ENCODE peak calls at places on chromosomes 5 and 9, in six cellular contexts. I is skeletal muscle cell, B is lower lobe of right lung, M is AG04449, Q is ecto neural progenitor cell, A is HFF-Myc. V is an unnamed sample.

GRCh38 chr5:164475339-164475977 is 970.0 kb downstream of the MAT2B start:
- DNase-seq in Q (no peak), A (no peak), I (peak; percentile 7), M (no peak), B (no peak), V (no peak)

GRCh38 chr9:133880136-133880535 is 112.0 kb downstream of the VAV2 start:
- DNase-seq in M (no peak), I (no peak), B (no peak), A (no peak), Q (no peak), V (no peak)

GRCh38 chr9:121736964-121737462 is 85.6 kb downstream of the DAB2IP start:
- DNase-seq in M (no peak), B (peak; percentile 83), A (no peak), Q (peak; percentile 68), I (no peak), V (no peak)

GRCh38 chr5:1019001-1019651 is 10.5 kb downstream of the NKD2 start:
- DNase-seq in A (no peak), M (no peak), Q (no peak), B (peak; percentile 33), I (no peak), V (no peak)

GRCh38 chr5:112264666-112265065 is 154.4 kb downstream of the EPB41L4A start:
- DNase-seq in Q (no peak), B (no peak), I (no peak), M (no peak), A (no peak), V (no peak)

GRCh38 chr5:52822437-52822836 is 34.7 kb downstream of the ITGA1 start:
- DNase-seq in A (no peak), M (no peak), I (peak; percentile 65), Q (no peak), B (no peak), V (no peak)

GRCh38 chr5:88190106-88190834 is 78.4 kb downstream of the TMEM161B start:
- DNase-seq in M (no peak), B (no peak), I (no peak), A (no peak), Q (no peak), V (no peak)

GRCh38 chr9:105157178-105157583 is 87.3 kb upstream of the SLC44A1 start:
- DNase-seq in A (peak; percentile 56), B (peak; percentile 69), M (peak; percentile 41), I (no peak), Q (peak; percentile 60), V (peak; percentile 16)

GRCh38 chr5:110085826-110086225 is 396.1 kb downstream of the MAN2A1 start:
- DNase-seq in Q (no peak), I (no peak), B (no peak), M (no peak), A (no peak), V (no peak)

GRCh38 chr9:14958989-14959388 is 48.8 kb upstream of the FREM1 start:
- DNase-seq in Q (no peak), A (no peak), B (no peak), I (no peak), M (no peak), V (no peak)

GRCh38 chr9:95494022-95494415 is 22.8 kb downstream of the PTCH1 start:
- DNase-seq in B (no peak), I (no peak), A (no peak), Q (no peak), M (no peak), V (peak; percentile 61)

GRCh38 chr9:94921072-94921471 is 194.6 kb downstream of the AOPEP start:
- DNase-seq in Q (no peak), I (no peak), M (no peak), B (no peak), A (no peak), V (no peak)

GRCh38 chr9:32926901-32927300 is 74.5 kb downstream of the APTX start:
- DNase-seq in A (no peak), I (no peak), M (no peak), Q (no peak), B (no peak), V (no peak)

GRCh38 chr5:39623291-39623865 is 198.6 kb upstream of the DAB2 start:
- DNase-seq in B (no peak), M (no peak), I (no peak), A (no peak), Q (no peak), V (no peak)